ENCODE peak calls at places on chromosomes 1 and 21, in eight cellular contexts. R, M, Y, O, P, A, I and Z are unnamed samples.

GRCh38 chr1:93977546-93977945 is 68.3 kb upstream of the GCLM start:
- ATAC-seq in M (no peak), P (no peak), Y (no peak), A (no peak), I (no peak), O (no peak), R (no peak), Z (no peak)

GRCh38 chr1:76583237-76583868 is 283.9 kb upstream of the ST6GALNAC5 start:
- ATAC-seq in Y (no peak), R (no peak), I (no peak), P (no peak), O (no peak), M (no peak), A (peak), Z (no peak)

GRCh38 chr21:20997308-20997632 is 939 bp upstream of the NCAM2 start:
- ATAC-seq in Y (peak), R (no peak), I (peak), P (no peak), O (no peak), M (peak), A (peak), Z (no peak)

GRCh38 chr1:114083186-114083585 is 70.5 kb downstream of the SYT6 start:
- ATAC-seq in I (no peak), R (no peak), O (no peak), M (no peak), Y (no peak), A (no peak), P (no peak), Z (no peak)

GRCh38 chr21:15422761-15423160 is 307.0 kb upstream of the USP25 start:
- ATAC-seq in P (peak), A (no peak), R (no peak), O (no peak), I (no peak), Y (no peak), M (peak), Z (no peak)

GRCh38 chr21:35314896-35315582 is 265.9 kb upstream of the RUNX1 start:
- ATAC-seq in P (no peak), R (no peak), I (no peak), M (no peak), O (no peak), A (no peak), Y (no peak), Z (peak)

GRCh38 chr1:8013800-8014199 is 12.3 kb downstream of the ERRFI1 start:
- ATAC-seq in P (no peak), O (no peak), A (no peak), Y (no peak), M (no peak), I (no peak), R (no peak), Z (no peak)

GRCh38 chr1:65939636-65940035 is 146.9 kb downstream of the PDE4B start:
- ATAC-seq in R (no peak), M (peak), Y (no peak), A (no peak), O (no peak), P (no peak), I (no peak), Z (no peak)

GRCh38 chr1:17953921-17954320 is 153.7 kb upstream of the IGSF21 start:
- ATAC-seq in P (no peak), I (no peak), M (no peak), R (no peak), A (no peak), Y (no peak), O (no peak), Z (no peak)

GRCh38 chr1:54615531-54616245 is 7.6 kb downstream of the FAM151A start:
- ATAC-seq in A (no peak), R (no peak), Y (no peak), M (peak), O (no peak), P (no peak), I (peak), Z (peak)

GRCh38 chr1:226157761-226158316 is 28.7 kb downstream of the ACBD3 start:
- ATAC-seq in P (peak), O (no peak), A (no peak), M (no peak), I (no peak), Y (no peak), R (no peak), Z (no peak)

GRCh38 chr1:42893064-42893463 is 46.7 kb downstream of the ZNF691 start:
- ATAC-seq in P (no peak), O (no peak), M (no peak), A (no peak), R (no peak), I (no peak), Y (no peak), Z (no peak)

GRCh38 chr21:45551316-45551715 is 9.1 kb upstream of the SLC19A1 start:
- ATAC-seq in R (no peak), M (no peak), P (peak), A (no peak), O (no peak), Y (no peak), I (no peak), Z (no peak)

GRCh38 chr1:200075938-200076546 is 48.5 kb downstream of the NR5A2 start:
- ATAC-seq in Y (peak), O (peak), R (peak), I (no peak), A (peak), P (no peak), M (no peak), Z (peak)

GRCh38 chr1:2148691-2149090 is 45.9 kb downstream of the FAAP20 start:
- ATAC-seq in P (no peak), M (peak), R (no peak), A (no peak), O (no peak), I (no peak), Y (no peak), Z (peak)

GRCh38 chr21:17699524-17700189 is 87.0 kb upstream of the BTG3 start:
- ATAC-seq in A (no peak), I (no peak), O (no peak), M (no peak), P (peak), R (no peak), Y (no peak), Z (no peak)

GRCh38 chr1:184456189-184456588 is 69.4 kb downstream of the C1orf21 start:
- ATAC-seq in M (no peak), Y (no peak), P (no peak), I (no peak), R (no peak), O (no peak), A (no peak), Z (no peak)

GRCh38 chr1:182784556-182785171 is 4.9 kb upstream of the NPL start:
- ATAC-seq in M (no peak), I (peak), R (no peak), P (peak), Y (peak), O (peak), A (no peak), Z (no peak)

GRCh38 chr1:53959664-53960250 is 13.6 kb downstream of the LRRC42 start:
- ATAC-seq in Y (peak), I (peak), R (peak), M (peak), A (peak), O (peak), P (peak), Z (no peak)

GRCh38 chr1:52534928-52535764 is 17.7 kb downstream of the TUT4 start:
- ATAC-seq in M (no peak), O (no peak), P (no peak), I (peak), R (no peak), Y (no peak), A (no peak), Z (no peak)

GRCh38 chr1:197783510-197783948 is 8.2 kb upstream of the DENND1B start:
- ATAC-seq in Y (no peak), M (no peak), I (no peak), P (no peak), O (no peak), R (no peak), A (no peak), Z (no peak)

GRCh38 chr1:61589382-61589765 is 135.6 kb downstream of the TM2D1 start:
- ATAC-seq in P (no peak), M (no peak), Y (no peak), O (no peak), A (peak), R (no peak), I (no peak), Z (no peak)

GRCh38 chr1:23282967-23283366 is 61.1 kb downstream of the HNRNPR start:
- ATAC-seq in O (no peak), Y (no peak), I (no peak), A (no peak), P (no peak), M (peak), R (no peak), Z (peak)

GRCh38 chr1:25766721-25767436 is 33.1 kb upstream of the SELENON start:
- ATAC-seq in R (peak), O (no peak), P (no peak), I (no peak), Y (no peak), M (no peak), A (no peak), Z (no peak)

GRCh38 chr1:161019767-161020572 is 982 bp downstream of the F11R start:
- ATAC-seq in Y (peak), O (no peak), P (peak), R (peak), M (peak), I (peak), A (peak), Z (no peak)

GRCh38 chr1:41496080-41497055 is 11.9 kb upstream of the EDN2 start:
- ATAC-seq in R (peak), P (peak), Y (peak), O (peak), I (peak), A (peak), M (peak), Z (peak)

GRCh38 chr21:37582613-37583012 is 216.0 kb downstream of the DYRK1A start:
- ATAC-seq in A (peak), I (peak), R (peak), P (peak), Y (peak), O (peak), M (no peak), Z (peak)

GRCh38 chr1:155671750-155672149 is 16.8 kb downstream of the YY1AP1 start:
- ATAC-seq in Y (no peak), I (no peak), R (no peak), M (no peak), O (no peak), A (no peak), P (no peak), Z (no peak)

GRCh38 chr1:116485071-116485735 is 85.6 kb downstream of the CD58 start:
- ATAC-seq in P (peak), I (peak), R (peak), O (peak), Y (peak), M (peak), A (peak), Z (peak)
- H3K27ac ChIP-seq in P (no peak), I (no peak), R (no peak), O (peak), Y (peak), M (no peak), A (no peak), Z (no peak)

GRCh38 chr1:11671544-11672286 is 7.7 kb downstream of the FBXO6 start:
- ATAC-seq in Y (peak), I (peak), M (no peak), A (no peak), R (no peak), O (no peak), P (peak), Z (no peak)
- TF ChIP-seq POLR2AphosphoS5 in Y (no peak), I (peak), M (peak), A (peak), R (no peak), O (no peak), P (no peak), Z (no peak)

DNA sequence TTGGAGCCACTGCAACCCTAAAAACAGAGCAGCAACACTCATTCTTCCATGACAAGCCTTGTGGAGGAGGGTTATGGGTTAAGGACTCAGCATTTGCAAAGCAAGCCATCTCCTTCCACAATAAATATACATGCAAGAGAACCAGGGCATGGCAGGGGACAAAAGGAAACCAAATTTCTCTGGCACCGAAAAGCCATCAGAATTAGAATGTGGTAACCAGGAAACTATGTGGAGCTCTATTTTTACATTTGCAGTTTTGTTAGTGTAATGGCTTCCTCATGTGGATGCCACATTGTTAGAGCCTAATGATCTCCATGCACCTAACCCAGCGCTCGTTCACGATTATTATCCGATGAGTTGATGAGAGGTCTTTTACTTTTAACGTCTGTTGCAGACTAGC is 91.7 kb downstream of the NAV1 start:
- ATAC-seq in I (no peak), A (no peak), O (no peak), M (no peak), Y (no peak), P (no peak), R (no peak), Z (no peak)
- H3K27ac ChIP-seq in I (no peak), A (no peak), O (no peak), M (no peak), Y (no peak), P (no peak), R (no peak), Z (no peak)

DNA sequence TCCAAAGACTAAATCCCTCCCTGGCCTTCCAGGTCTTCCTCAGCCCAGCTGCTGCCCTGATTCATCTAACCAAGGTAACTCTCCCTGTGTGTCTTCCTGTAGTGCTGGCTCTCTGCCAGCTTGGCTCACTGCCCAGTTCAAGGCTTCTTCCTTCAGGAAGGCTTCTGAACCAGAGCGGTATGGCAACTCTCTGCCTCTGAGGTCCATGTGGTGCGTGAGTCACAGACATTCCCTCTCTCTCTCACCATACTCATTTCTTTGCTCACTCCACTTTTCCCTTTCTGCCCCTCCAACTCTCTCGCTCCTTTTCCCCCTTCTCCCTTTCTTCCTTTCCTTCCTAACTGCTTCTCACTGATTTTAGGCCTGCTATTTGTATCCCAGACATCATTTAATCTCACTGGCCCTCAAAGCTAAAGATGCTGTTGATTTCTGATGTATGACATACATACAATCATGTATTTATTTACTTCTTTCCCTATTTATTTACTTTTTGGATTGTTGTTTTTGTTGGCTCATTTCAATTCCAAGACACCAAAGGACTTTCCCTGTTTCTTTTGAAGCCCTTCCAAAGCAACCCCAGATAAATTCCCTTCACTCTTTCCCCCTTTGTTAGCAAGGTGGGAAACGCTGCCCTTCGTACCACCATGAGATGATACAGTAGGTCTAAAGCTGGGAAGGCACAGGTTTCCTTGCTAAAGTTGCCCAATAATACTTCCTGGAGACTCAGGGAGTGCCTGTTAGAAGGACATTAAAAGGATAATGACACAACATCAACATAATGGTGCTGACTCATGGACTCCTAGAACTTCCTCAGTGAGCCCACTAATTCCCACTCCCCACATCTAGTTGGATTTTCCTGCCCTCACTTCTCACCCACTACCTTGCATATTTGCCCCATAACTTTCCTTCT is 17.8 kb downstream of the CFAP45 start:
- ATAC-seq in P (no peak), I (peak), Y (no peak), A (no peak), O (peak), M (peak), R (peak), Z (no peak)
- TF ChIP-seq POLR2AphosphoS5 in P (no peak), I (no peak), Y (no peak), A (no peak), O (peak), M (no peak), R (no peak), Z (no peak)

GRCh38 chr1:58158465-58159423 is 387.8 kb downstream of the OMA1 start:
- ATAC-seq in R (no peak), A (peak), P (no peak), Y (no peak), I (no peak), M (no peak), O (no peak), Z (no peak)

GRCh38 chr1:58156801-58157200 is 389.7 kb downstream of the OMA1 start:
- ATAC-seq in O (no peak), M (no peak), Y (no peak), P (no peak), A (no peak), I (no peak), R (no peak), Z (no peak)

GRCh38 chr1:58156124-58156468 is 390.4 kb downstream of the OMA1 start:
- ATAC-seq in P (peak), Y (no peak), R (no peak), A (no peak), O (no peak), I (no peak), M (no peak), Z (no peak)

GRCh38 chr1:58158006-58158405 is 388.5 kb downstream of the OMA1 start:
- ATAC-seq in M (no peak), P (no peak), I (no peak), R (no peak), A (peak), O (no peak), Y (no peak), Z (no peak)

DNA sequence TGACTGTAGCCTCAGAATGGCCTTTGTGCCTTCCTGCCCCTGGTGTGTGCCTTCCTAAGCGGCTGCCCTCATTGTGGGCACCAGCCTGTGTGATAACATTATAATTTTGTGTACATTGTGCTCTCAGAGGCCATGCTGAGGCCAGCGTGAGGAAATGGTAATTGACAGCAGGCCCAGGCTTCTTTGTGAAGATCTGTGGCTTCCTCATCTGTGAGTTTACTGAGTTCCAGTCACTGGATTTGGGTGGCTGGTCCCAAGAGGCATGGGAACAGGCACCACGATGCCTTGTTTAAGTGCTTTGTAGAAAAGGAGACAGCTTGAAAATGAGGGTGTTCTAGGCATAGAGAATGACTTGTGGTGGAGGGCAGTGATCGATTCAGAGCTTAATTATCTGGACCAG is 389.2 kb downstream of the OMA1 start:
- ATAC-seq in Y (no peak), R (no peak), I (no peak), M (no peak), P (peak), A (no peak), O (no peak), Z (no peak)
- H3K27ac ChIP-seq in Y (no peak), R (no peak), I (no peak), M (no peak), P (no peak), A (no peak), O (no peak), Z (no peak)

GRCh38 chr1:205943245-205943644 is at the start of gene SLC26A9:
- ATAC-seq in Y (no peak), R (no peak), P (no peak), O (no peak), A (no peak), M (no peak), I (no peak), Z (no peak)
- TF ChIP-seq POLR2AphosphoS5 in Y (no peak), R (no peak), P (no peak), O (no peak), A (no peak), M (no peak), I (no peak), Z (no peak)

GRCh38 chr1:29583727-29584126 is 347.4 kb downstream of the PTPRU start:
- ATAC-seq in R (no peak), M (no peak), Y (no peak), A (no peak), P (no peak), I (no peak), O (no peak), Z (no peak)

GRCh38 chr1:29577512-29577911 is 341.2 kb downstream of the PTPRU start:
- ATAC-seq in I (peak), R (no peak), P (no peak), Y (no peak), A (peak), O (no peak), M (no peak), Z (no peak)

GRCh38 chr1:29584362-29584761 is 348.0 kb downstream of the PTPRU start:
- ATAC-seq in P (no peak), R (no peak), I (no peak), M (no peak), Y (no peak), A (no peak), O (no peak), Z (no peak)

GRCh38 chr1:29579821-29580425 is 343.6 kb downstream of the PTPRU start:
- ATAC-seq in A (no peak), P (no peak), Y (no peak), M (no peak), I (no peak), R (no peak), O (no peak), Z (no peak)

DNA sequence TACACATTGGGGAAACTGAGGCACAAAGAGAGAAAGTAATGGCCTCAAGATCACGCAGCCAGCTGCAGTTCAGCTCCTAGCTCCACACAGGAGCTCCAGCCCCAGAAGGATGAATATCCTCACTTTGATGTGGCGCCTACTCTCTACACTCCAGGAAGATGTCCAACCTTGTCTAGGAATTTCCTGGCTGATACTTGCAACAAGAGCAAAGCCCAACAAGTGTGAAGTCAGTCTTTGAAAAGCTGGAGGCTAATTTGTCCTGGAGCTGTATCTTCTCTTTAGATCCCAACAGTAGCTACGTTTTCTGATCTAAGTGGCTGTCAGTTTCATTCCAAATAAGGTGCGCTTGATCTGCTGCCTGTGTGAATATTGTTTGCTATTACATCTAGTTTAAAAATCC is 344.9 kb downstream of the PTPRU start:
- ATAC-seq in A (no peak), I (no peak), R (no peak), M (no peak), Y (no peak), O (no peak), P (no peak), Z (no peak)
- H3K27ac ChIP-seq in A (no peak), I (no peak), R (no peak), M (no peak), Y (no peak), O (no peak), P (no peak), Z (no peak)